ENCODE peak calls at places on chromosomes 4 and X, in eight cellular contexts. M is activated CD8-positive, alpha-beta T cell treated with anti-CD3 and anti-CD28 coated beads, Interleukin-2, amount 10 ng/mL, durations not matched to agents 7 days and 5 days; F is CD8-positive, alpha-beta memory T cell; S is stimulated activated CD4-positive, alpha-beta T cell treated with anti-CD3 and anti-CD28 coated beads, TNF-alpha, amount 100 ng/mL, for 24 hours; U is suprapubic skin; W is testis; D is heart left ventricle; V is left cardiac atrium. X is an unnamed sample.

GRCh38 chr4:1248262-1249147 is at the start of gene CTBP1:
- DNase-seq in M (peak; percentile 83), F (peak; percentile 91), S (peak; percentile 58), U (peak; percentile 81), W (peak; percentile 79), D (peak; percentile 84), V (peak; percentile 83), X (peak; percentile 90)

GRCh38 chr4:70041652-70042286 is 8.5 kb upstream of the HTN1 start:
- DNase-seq in M (no peak), F (no peak), S (no peak), U (no peak), W (no peak), D (no peak), V (no peak), X (no peak)

GRCh38 chr4:40601641-40602040 is 28.0 kb downstream of the RBM47 start:
- DNase-seq in M (no peak), F (no peak), S (no peak), U (no peak), W (no peak), D (no peak), V (peak; percentile 20), X (no peak)

GRCh38 chrX:133783273-133783672 is 202.1 kb downstream of the GPC3 start:
- DNase-seq in M (no peak), F (no peak), S (no peak), U (no peak), W (no peak), D (no peak), V (no peak), X (no peak)

GRCh38 chr4:76199664-76200211 is 13.9 kb downstream of the SCARB2 start:
- DNase-seq in M (no peak), F (no peak), S (no peak), U (no peak), W (no peak), D (no peak), V (peak; percentile 26), X (no peak)

GRCh38 chr4:93183589-93183988 is 645.0 kb upstream of the ATOH1 start:
- DNase-seq in M (no peak), F (no peak), S (no peak), U (no peak), W (no peak), D (no peak), V (no peak), X (no peak)

GRCh38 chr4:187077749-187078148 is 354.1 kb upstream of the FAT1 start:
- DNase-seq in M (no peak), F (no peak), S (no peak), U (no peak), W (no peak), D (no peak), V (no peak), X (no peak)

GRCh38 chr4:5708829-5709680 is 696 bp upstream of the EVC2 start:
- DNase-seq in M (no peak), F (no peak), S (no peak), U (no peak), W (no peak), D (no peak), V (no peak), X (no peak)

GRCh38 chr4:101795704-101796103 is 5.2 kb downstream of the BANK1 start:
- DNase-seq in M (no peak), F (no peak), S (no peak), U (no peak), W (no peak), D (no peak), V (no peak), X (no peak)

GRCh38 chrX:26651755-26652154 is 435.8 kb downstream of the MAGEB5 start:
- DNase-seq in M (no peak), F (no peak), S (no peak), U (no peak), W (no peak), D (no peak), V (no peak), X (peak; percentile 35)

GRCh38 chr4:159283697-159284492 is 181.0 kb downstream of the RAPGEF2 start:
- DNase-seq in M (no peak), F (no peak), S (no peak), U (no peak), W (no peak), D (no peak), V (no peak), X (no peak)